ENCODE peak calls at places on chromosome 14, in four cellular contexts. D is heart left ventricle, V is body of pancreas, Q is right lobe of liver. O is an unnamed sample.
A peak's percentile ranks its signal among the peaks of the same experiment; 100 is the strongest.

GRCh38 chr14:93967637-93968250 is 8.6 kb downstream of the ASB2 start:
- ATAC-seq in D (no peak), V (no peak), Q (no peak), O (no peak)

GRCh38 chr14:24264298-24264697 is 1.3 kb upstream of the TGM1 start:
- ATAC-seq in D (no peak), V (no peak), Q (no peak), O (no peak)

GRCh38 chr14:26389646-26390508 is 208.0 kb downstream of the NOVA1 start:
- ATAC-seq in D (no peak), V (no peak), Q (no peak), O (peak; percentile 51)

GRCh38 chr14:62179367-62180018 is 417.3 kb downstream of the SNAPC1 start:
- ATAC-seq in D (no peak), V (peak; percentile 67), Q (peak; percentile 82), O (no peak)

GRCh38 chr14:91369628-91370445 is 47.8 kb downstream of the CCDC88C start:
- ATAC-seq in D (no peak), V (peak; percentile 49), Q (no peak), O (no peak)

GRCh38 chr14:92609955-92610354 is 96.4 kb downstream of the RIN3 start:
- ATAC-seq in D (no peak), V (no peak), Q (no peak), O (no peak)

GRCh38 chr14:56745091-56745490 is 65.2 kb downstream of the OTX2 start:
- ATAC-seq in D (no peak), V (no peak), Q (no peak), O (no peak)

GRCh38 chr14:28609228-28609828 is 157.3 kb upstream of the FOXG1 start:
- ATAC-seq in D (no peak), V (peak; percentile 60), Q (peak; percentile 78), O (no peak)

GRCh38 chr14:104882325-104882973 is 17.4 kb downstream of the CEP170B start:
- ATAC-seq in D (no peak), V (peak; percentile 33), Q (peak; percentile 41), O (no peak)

GRCh38 chr14:74940956-74941565 is 14.3 kb downstream of the PGF start:
- ATAC-seq in D (no peak), V (no peak), Q (no peak), O (no peak)

GRCh38 chr14:66758031-66758613 is 250.2 kb downstream of the GPHN start:
- ATAC-seq in D (no peak), V (no peak), Q (peak; percentile 94), O (no peak)

GRCh38 chr14:90664911-90665695 is 151.1 kb downstream of the TTC7B start:
- ATAC-seq in D (no peak), V (no peak), Q (no peak), O (no peak)

GRCh38 chr14:97655169-97655948 is 858.2 kb downstream of the VRK1 start:
- ATAC-seq in D (no peak), V (no peak), Q (no peak), O (peak; percentile 46)

GRCh38 chr14:80973918-80974317 is 18.5 kb downstream of the TSHR start:
- ATAC-seq in D (no peak), V (peak; percentile 48), Q (no peak), O (no peak)

GRCh38 chr14:24207104-24207543 is 1.6 kb downstream of the TSSK4 start:
- ATAC-seq in D (no peak), V (no peak), Q (no peak), O (no peak)

GRCh38 chr14:90384543-90384911 is 12.3 kb upstream of the CALM1 start:
- ATAC-seq in D (no peak), V (no peak), Q (no peak), O (no peak)

GRCh38 chr14:37843969-37844607 is 248.7 kb downstream of the TTC6 start:
- ATAC-seq in D (no peak), V (no peak), Q (no peak), O (no peak)

GRCh38 chr14:54814076-54814475 is 88.5 kb downstream of the GCH1 start:
- ATAC-seq in D (no peak), V (no peak), Q (no peak), O (no peak)

GRCh38 chr14:93033983-93034670 is 81.6 kb downstream of the ITPK1 start:
- ATAC-seq in D (no peak), V (no peak), Q (peak; percentile 26), O (no peak)

GRCh38 chr14:81625343-81625742 is 91.7 kb upstream of the SEL1L start:
- ATAC-seq in D (no peak), V (peak; percentile 66), Q (peak; percentile 69), O (no peak)

GRCh38 chr14:92729632-92730358 is 18.6 kb downstream of the LGMN start:
- ATAC-seq in D (no peak), V (no peak), Q (no peak), O (no peak)

GRCh38 chr14:91714805-91715204 is 17.1 kb downstream of the CATSPERB start:
- ATAC-seq in D (no peak), V (no peak), Q (no peak), O (no peak)

GRCh38 chr14:89573399-89573657 is 156.3 kb upstream of the FOXN3 start:
- ATAC-seq in D (no peak), V (no peak), Q (no peak), O (no peak)

GRCh38 chr14:88163731-88164255 is 158.9 kb downstream of the GPR65 start:
- ATAC-seq in D (no peak), V (no peak), Q (no peak), O (no peak)

GRCh38 chr14:80930095-80930494 is 11.4 kb downstream of the CEP128 start:
- ATAC-seq in D (no peak), V (no peak), Q (no peak), O (no peak)

GRCh38 chr14:63515240-63515639 is 27.9 kb downstream of the PPP2R5E start:
- ATAC-seq in D (no peak), V (no peak), Q (no peak), O (no peak)

GRCh38 chr14:103802353-103802752 is 45.0 kb downstream of the PPP1R13B start:
- ATAC-seq in D (no peak), V (no peak), Q (no peak), O (no peak)

GRCh38 chr14:80941241-80942157 is at the start of gene CEP128:
- ATAC-seq in D (peak; percentile 99), V (peak; percentile 100), Q (peak; percentile 100), O (peak; percentile 100)

GRCh38 chr14:54766276-54767138 is 136.1 kb downstream of the GCH1 start:
- ATAC-seq in D (no peak), V (no peak), Q (no peak), O (no peak)

GRCh38 chr14:61178226-61179060 is 102.7 kb downstream of the TMEM30B start:
- ATAC-seq in D (no peak), V (peak; percentile 48), Q (peak; percentile 40), O (no peak)

GRCh38 chr14:47675489-47676300 is at the start of gene MDGA2:
- ATAC-seq in D (no peak), V (no peak), Q (peak; percentile 24), O (no peak)

GRCh38 chr14:39582028-39582654 is 149.9 kb upstream of the FBXO33 start:
- ATAC-seq in D (no peak), V (no peak), Q (no peak), O (no peak)

GRCh38 chr14:74841230-74842207 is 34.4 kb downstream of the PROX2 start:
- ATAC-seq in D (no peak), V (no peak), Q (no peak), O (no peak)

DNA sequence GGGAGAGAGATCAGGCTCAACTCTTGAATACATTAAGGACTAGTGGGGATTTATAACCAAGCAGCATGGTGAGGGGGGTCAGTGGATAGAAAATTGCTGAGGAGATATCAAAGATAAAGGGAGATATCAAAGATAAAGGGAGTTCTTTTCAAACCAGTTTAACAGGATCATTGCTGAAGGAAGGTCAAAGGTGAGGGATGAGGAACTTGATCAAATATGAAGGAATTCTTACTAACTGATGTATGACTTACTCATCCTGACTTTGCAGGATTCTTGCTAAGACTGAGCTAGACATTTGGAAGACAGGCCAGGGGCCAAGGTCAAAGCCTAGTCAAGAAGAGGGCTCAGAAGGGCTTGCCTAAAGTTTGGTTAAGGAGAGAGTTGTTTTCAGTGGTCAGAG is 4.8 kb downstream of the ABHD4 start:
- ATAC-seq in D (no peak), V (no peak), Q (no peak), O (no peak)
- H3K4me1 ChIP-seq in D (peaks cover 21% of the 10 kb centered on the region), V (peaks cover 15% of the 10 kb centered on the region), Q (no peaks in the 10 kb centered on the region), O (peaks cover 5% of the 10 kb centered on the region)

DNA sequence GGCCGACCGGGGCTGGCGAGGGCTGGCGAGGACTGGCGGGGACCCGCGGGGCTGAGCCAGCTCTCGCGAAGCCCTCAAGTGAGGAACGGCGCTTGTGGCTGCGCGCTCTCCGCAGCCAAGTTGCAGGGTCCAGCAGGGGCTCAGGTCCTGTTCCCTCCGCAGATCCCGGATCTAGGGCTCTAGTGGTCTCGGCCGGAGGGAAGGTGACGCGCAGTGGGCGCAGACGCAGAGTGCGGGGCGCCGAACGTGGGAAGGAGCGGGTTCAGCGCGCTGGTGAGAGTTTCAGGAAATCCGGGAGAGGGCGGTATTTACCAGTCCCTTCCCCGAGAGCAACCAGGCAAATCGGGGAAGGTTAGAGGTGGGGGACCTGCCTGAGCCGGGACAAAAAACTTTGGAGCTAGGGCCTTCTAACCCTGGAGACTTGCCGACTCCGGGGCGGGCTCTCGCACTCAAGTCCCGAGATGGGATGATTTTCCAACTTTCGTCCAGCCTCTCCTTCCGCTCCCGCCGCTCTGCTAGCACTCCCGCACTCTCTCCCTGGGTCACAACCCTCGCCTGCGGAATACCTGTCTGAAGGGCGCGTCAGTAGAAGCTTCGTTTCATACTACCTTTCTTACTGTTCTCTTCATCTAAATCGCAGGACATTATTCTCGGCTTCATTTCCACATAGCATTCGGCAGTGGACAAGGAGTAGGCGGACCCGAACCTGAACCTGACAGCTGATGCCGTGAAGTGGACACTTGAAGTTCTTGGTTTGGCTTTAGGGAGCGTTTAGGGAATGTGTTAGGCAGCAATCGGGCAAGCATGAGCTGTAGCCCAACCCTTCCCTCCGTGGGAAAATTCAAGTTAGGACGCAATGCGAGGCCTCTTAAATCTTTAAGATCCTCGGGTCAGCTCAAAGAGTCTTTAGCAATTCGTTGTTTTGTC is 13.6 kb upstream of the PAX9 start:
- ATAC-seq in D (no peak), V (peak; percentile 85), Q (peak; percentile 82), O (peak; percentile 47)
- H3K4me3 ChIP-seq in D (peak overlapping the region; percentile 27), V (peak overlapping the region; percentile 16), Q (peak overlapping the region; percentile 38), O (no peak overlapping the region)

GRCh38 chr14:76761198-76761848 is at the start of gene VASH1:
- ATAC-seq in D (no peak), V (peak; percentile 66), Q (peak; percentile 82), O (peak; percentile 86)
- TF ChIP-seq POLR2A in D (no peak), V (no peak), Q (peak; percentile 22), O (peak; percentile 38)

DNA sequence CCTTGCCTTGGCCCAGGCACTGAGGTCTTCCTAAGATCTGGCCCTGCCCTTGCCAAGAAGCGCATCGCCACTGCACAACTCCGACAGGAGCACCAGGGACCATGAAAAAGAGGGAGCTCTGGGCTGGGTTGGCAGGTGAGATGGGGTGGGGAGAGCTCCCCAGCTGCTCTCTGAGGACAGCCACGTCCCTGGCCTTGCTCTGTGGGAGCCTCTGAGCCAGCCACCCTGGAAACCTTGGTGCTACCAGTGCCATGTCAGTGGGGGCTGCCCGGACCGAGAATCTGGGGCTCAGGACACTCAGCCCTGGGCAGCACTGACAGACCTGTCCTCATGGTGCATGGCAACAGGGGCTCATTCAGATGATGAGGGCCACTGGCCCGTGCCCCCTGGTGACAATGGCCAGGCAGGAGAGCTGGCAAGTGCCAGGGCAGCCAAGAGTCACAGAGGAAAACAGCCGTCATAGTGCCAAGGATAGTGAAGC is 134.8 kb downstream of the ZFP36L1 start:
- ATAC-seq in D (no peak), V (no peak), Q (no peak), O (no peak)
- H3K4me1 ChIP-seq in D (peaks cover 31% of the 10 kb centered on the region), V (peaks cover 26% of the 10 kb centered on the region), Q (no peaks in the 10 kb centered on the region), O (peaks cover 20% of the 10 kb centered on the region)

GRCh38 chr14:68368850-68369249 is 424.0 kb downstream of the ZFP36L1 start:
- ATAC-seq in D (no peak), V (no peak), Q (no peak), O (no peak)
- H3K4me3 ChIP-seq in D (no peak overlapping the region), V (no peak overlapping the region), Q (no peak overlapping the region), O (no peak overlapping the region)

GRCh38 chr14:99321236-99321925 is 49.4 kb upstream of the BCL11B start:
- ATAC-seq in D (no peak), V (no peak), Q (no peak), O (no peak)
- TF ChIP-seq POLR2A in D (no peak), V (no peak), Q (no peak), O (no peak)

O was measured in gastroesophageal sphincter.